ENCODE peak calls at places on chromosomes 11 and 22, in nine cellular contexts. H is NCI-H345; B is C1 segment of cervical spinal cord; Z is stimulated activated CD4-positive, alpha-beta T cell treated with anti-CD3 and anti-CD28 coated beads, TNF-alpha, amount 100 ng/mL, for 4 hours; S is GM04504; C is iPS-NIHi11; L is activated effector memory CD4-positive, alpha-beta T cell treated with anti-CD3 and anti-CD28 coated beads, Interleukin-2, amount 50 U/mL, for 16 hours; U is activated CD4-positive, CD25-positive, alpha-beta regulatory T cell; O is MM.1S. G is an unnamed sample.

GRCh38 chr22:36454916-36455570 is 26.4 kb downstream of the TXN2 start:
- DNase-seq in H (peak; percentile 87), B (peak; percentile 75), Z (peak; percentile 98), S (no peak), C (peak; percentile 99), L (peak; percentile 98), U (peak; percentile 88), O (peak; percentile 97), G (peak; percentile 83)

GRCh38 chr11:94417386-94417987 is 16.3 kb upstream of the GPR83 start:
- DNase-seq in H (peak; percentile 11), B (no peak), Z (no peak), S (no peak), C (no peak), L (no peak), U (no peak), O (peak; percentile 9), G (peak; percentile 52)

GRCh38 chr22:23969071-23969470 is 2.4 kb downstream of the DDTL start:
- DNase-seq in H (no peak), B (no peak), Z (no peak), S (no peak), C (no peak), L (no peak), U (no peak), O (no peak), G (no peak)

GRCh38 chr11:117300301-117300700 is 9.2 kb downstream of the BACE1-AS start:
- DNase-seq in H (no peak), B (peak; percentile 36), Z (no peak), S (no peak), C (peak; percentile 50), L (no peak), U (no peak), O (no peak), G (peak; percentile 24)

GRCh38 chr11:92916299-92916698 is 53.2 kb upstream of the MTNR1B start:
- DNase-seq in H (no peak), B (no peak), Z (no peak), S (no peak), C (no peak), L (no peak), U (no peak), O (no peak), G (no peak)

GRCh38 chr11:32312865-32313403 is 122.4 kb downstream of the WT1 start:
- DNase-seq in H (peak; percentile 1), B (no peak), Z (no peak), S (peak; percentile 22), C (peak; percentile 63), L (peak; percentile 64), U (no peak), O (peak; percentile 63), G (peak; percentile 74)

GRCh38 chr11:134370526-134371435 is 39.0 kb downstream of the GLB1L2 start:
- DNase-seq in H (no peak), B (no peak), Z (no peak), S (no peak), C (no peak), L (no peak), U (no peak), O (no peak), G (no peak)

GRCh38 chr11:837189-837989 is 4.6 kb downstream of the CD151 start:
- DNase-seq in H (no peak), B (no peak), Z (no peak), S (no peak), C (no peak), L (no peak), U (no peak), O (no peak), G (no peak)

GRCh38 chr11:17734418-17734911 is at the start of gene KCNC1:
- DNase-seq in H (peak; percentile 85), B (no peak), Z (no peak), S (no peak), C (peak; percentile 77), L (no peak), U (no peak), O (no peak), G (peak; percentile 32)

GRCh38 chr11:9001736-9002135 is 2.1 kb downstream of the NRIP3 start:
- DNase-seq in H (no peak), B (no peak), Z (no peak), S (peak; percentile 66), C (no peak), L (peak; percentile 70), U (no peak), O (no peak), G (peak; percentile 80)

GRCh38 chr11:69202511-69203221 is 46.9 kb downstream of the SMIM38 start:
- DNase-seq in H (no peak), B (no peak), Z (no peak), S (no peak), C (no peak), L (peak; percentile 47), U (no peak), O (no peak), G (no peak)

GRCh38 chr11:67649634-67650540 is 643 bp downstream of the ACY3 start:
- DNase-seq in H (no peak), B (no peak), Z (no peak), S (no peak), C (no peak), L (no peak), U (no peak), O (peak; percentile 39), G (no peak)

GRCh38 chr11:124751741-124752470 is at the start of gene VSIG2:
- DNase-seq in H (no peak), B (no peak), Z (no peak), S (no peak), C (no peak), L (no peak), U (no peak), O (no peak), G (no peak)

GRCh38 chr11:33829430-33830141 is 55.3 kb upstream of the FBXO3 start:
- DNase-seq in H (peak; percentile 41), B (peak; percentile 27), Z (peak; percentile 20), S (peak; percentile 46), C (peak; percentile 76), L (peak; percentile 76), U (peak; percentile 4), O (peak; percentile 76), G (peak; percentile 72)

GRCh38 chr11:8934735-8935478 is 2.2 kb upstream of the C11orf16 start:
- DNase-seq in H (no peak), B (no peak), Z (no peak), S (no peak), C (no peak), L (no peak), U (no peak), O (no peak), G (peak; percentile 84)

GRCh38 chr11:74992852-74993251 is 4.1 kb downstream of the NEU3 start:
- DNase-seq in H (no peak), B (no peak), Z (no peak), S (no peak), C (no peak), L (no peak), U (no peak), O (no peak), G (no peak)

GRCh38 chr11:2687782-2688191 is 12.0 kb downstream of the KCNQ1OT1 start:
- DNase-seq in H (no peak), B (no peak), Z (no peak), S (no peak), C (peak; percentile 65), L (peak; percentile 33), U (no peak), O (no peak), G (no peak)

GRCh38 chr11:103532133-103532788 is 423.0 kb downstream of the DYNC2H1 start:
- DNase-seq in H (no peak), B (no peak), Z (no peak), S (peak; percentile 53), C (no peak), L (no peak), U (no peak), O (no peak), G (peak; percentile 83)

GRCh38 chr11:82059505-82059904 is 674.2 kb downstream of the FAM181B start:
- DNase-seq in H (no peak), B (no peak), Z (no peak), S (no peak), C (no peak), L (no peak), U (no peak), O (no peak), G (no peak)

GRCh38 chr11:120956710-120957500 is 67.0 kb upstream of the TBCEL start:
- DNase-seq in H (no peak), B (no peak), Z (no peak), S (no peak), C (peak; percentile 58), L (no peak), U (no peak), O (peak; percentile 16), G (no peak)

GRCh38 chr11:3224730-3225098 is 6.1 kb upstream of the MRGPRG start:
- DNase-seq in H (no peak), B (no peak), Z (no peak), S (no peak), C (no peak), L (no peak), U (no peak), O (no peak), G (no peak)

GRCh38 chr11:102794382-102794781 is 3.6 kb downstream of the MMP1 start:
- DNase-seq in H (peak; percentile 10), B (no peak), Z (no peak), S (no peak), C (peak; percentile 59), L (no peak), U (no peak), O (peak; percentile 26), G (peak; percentile 31)